ENCODE peak calls at places on chromosome 19, in nine cellular contexts. M is heart right ventricle, P is hepatocyte, O is tibial nerve, H is SK-N-SH, A is pancreas, R is esophagus muscularis mucosa, D is cardiac muscle cell, T is heart left ventricle. N is an unnamed sample.

GRCh38 chr19:58330458-58330857 is 3.7 kb downstream of the ZSCAN22 start:
- DNase-seq in H (no peak), D (peak; percentile 68), M (no peak), A (no peak), P (peak; percentile 31), O (no peak), R (no peak), T (no peak), N (no peak)

GRCh38 chr19:17311455-17312248 is 2.3 kb downstream of the DDA1 start:
- DNase-seq in M (no peak), O (no peak), H (no peak), R (no peak), A (no peak), T (no peak), P (peak; percentile 74), D (peak; percentile 42), N (no peak)

GRCh38 chr19:29609636-29610035 is 3.6 kb downstream of the POP4 start:
- DNase-seq in O (no peak), A (no peak), T (no peak), P (no peak), H (no peak), R (no peak), D (no peak), M (no peak), N (no peak)

GRCh38 chr19:10773969-10774368 is 56.1 kb downstream of the DNM2 start:
- DNase-seq in P (no peak), R (no peak), H (no peak), D (no peak), M (no peak), O (no peak), T (no peak), A (no peak), N (no peak)

GRCh38 chr19:39334444-39334976 is 1.3 kb downstream of the GMFG start:
- DNase-seq in R (no peak), O (no peak), D (no peak), H (no peak), P (no peak), T (no peak), M (no peak), A (no peak), N (no peak)

GRCh38 chr19:43762814-43763213 is 8.1 kb upstream of the SMG9 start:
- DNase-seq in M (no peak), H (no peak), O (no peak), T (no peak), D (no peak), A (no peak), R (no peak), P (no peak), N (no peak)

GRCh38 chr19:32720216-32720935 is 809 bp downstream of the TDRD12 start:
- DNase-seq in H (peak; percentile 44), M (no peak), P (no peak), D (no peak), R (no peak), T (no peak), A (no peak), O (no peak), N (no peak)

GRCh38 chr19:17684256-17684655 is 3.9 kb downstream of the UNC13A start:
- DNase-seq in O (no peak), M (no peak), P (no peak), D (no peak), H (no peak), R (no peak), A (no peak), T (no peak), N (no peak)

GRCh38 chr19:38736036-38736412 is 8.2 kb downstream of the CAPN12 start:
- DNase-seq in M (peak; percentile 51), T (peak; percentile 45), P (peak; percentile 89), O (no peak), H (peak; percentile 77), A (peak; percentile 60), R (no peak), D (no peak), N (peak; percentile 74)

DNA sequence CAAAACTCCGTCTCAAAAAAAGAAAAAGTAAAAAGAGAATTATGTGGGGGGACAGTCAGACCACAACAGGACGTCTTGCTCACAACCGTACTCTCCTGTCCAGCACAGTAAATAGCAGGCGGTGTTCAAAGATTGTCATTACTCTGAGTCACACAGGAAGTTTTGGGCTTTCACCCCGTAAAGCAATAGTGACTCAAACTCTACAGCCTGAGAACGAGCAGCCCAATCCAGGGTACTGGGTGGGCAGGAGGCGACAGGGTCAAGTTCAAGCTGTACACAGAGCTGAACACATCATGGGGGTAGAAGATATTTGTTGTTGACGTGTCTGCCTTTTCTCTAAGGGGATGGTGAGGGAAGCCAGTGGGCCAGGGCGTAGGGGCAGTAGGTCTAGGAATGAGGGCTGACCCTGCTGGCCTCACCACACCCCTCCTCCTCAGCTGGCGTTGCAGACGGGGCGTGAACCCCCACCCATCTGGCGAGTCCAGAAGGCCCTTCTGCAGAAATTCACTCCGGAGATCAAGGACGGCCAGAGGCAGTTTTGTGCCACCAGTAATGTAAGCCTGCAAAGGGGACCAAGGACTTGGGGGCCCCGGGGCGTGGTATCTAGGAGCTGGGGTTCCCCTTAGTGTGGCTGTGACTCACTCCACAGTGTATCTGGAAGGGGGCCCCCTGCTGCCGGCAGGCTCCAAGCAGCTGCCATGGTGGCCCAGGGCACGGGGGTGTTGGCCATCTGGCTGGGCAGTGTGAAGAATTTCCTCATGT is 23.3 kb downstream of the PRR12 start:
- DNase-seq in H (no peak), D (peak; percentile 68), A (no peak), R (no peak), O (no peak), M (no peak), P (no peak), T (no peak), N (no peak)
- TF ChIP-seq CTCF in H (peak; percentile 12), D (peak; percentile 20), A (no peak), R (no peak), O (no peak), M (no peak), P (no peak), T (no peak), N (no peak)

GRCh38 chr19:931860-932646 is 6.2 kb downstream of the ARID3A start:
- DNase-seq in P (no peak), D (no peak), H (no peak), O (no peak), M (no peak), T (no peak), A (no peak), R (no peak), N (no peak)

GRCh38 chr19:934197-934840 is 8.5 kb downstream of the ARID3A start:
- DNase-seq in R (no peak), T (no peak), M (peak; percentile 13), P (no peak), H (no peak), D (no peak), O (no peak), A (no peak), N (no peak)

GRCh38 chr19:932647-933552 is 7.1 kb downstream of the ARID3A start:
- DNase-seq in P (no peak), O (peak; percentile 64), A (no peak), D (peak; percentile 97), M (peak; percentile 81), R (no peak), T (peak; percentile 79), H (peak; percentile 94), N (peak; percentile 83)

GRCh38 chr19:934865-935422 is 9.1 kb downstream of the ARID3A start:
- DNase-seq in O (peak; percentile 45), D (peak; percentile 90), H (peak; percentile 85), R (peak; percentile 97), M (peak; percentile 89), A (peak; percentile 97), T (peak; percentile 92), P (peak; percentile 80), N (peak; percentile 89)

GRCh38 chr19:933553-933882 is 7.7 kb downstream of the ARID3A start:
- DNase-seq in T (no peak), M (no peak), R (no peak), H (no peak), O (no peak), D (no peak), A (no peak), P (no peak), N (no peak)
- H3K27ac ChIP-seq in T (no peak overlapping the region), M (peak overlapping the region; percentile 73), R (peak overlapping the region; percentile 79), H (peak overlapping the region; percentile 54), O (peak overlapping the region; percentile 71), D (peak overlapping the region; percentile 84), A (peak overlapping the region; percentile 50), P (peak overlapping the region; percentile 77), N (no peak overlapping the region)

GRCh38 chr19:46721269-46722003 is 4.5 kb upstream of the PRKD2 start:
- DNase-seq in T (no peak), R (no peak), A (no peak), P (no peak), H (peak; percentile 76), D (no peak), M (no peak), O (no peak), N (no peak)

GRCh38 chr19:46719629-46720515 is 3.0 kb upstream of the PRKD2 start:
- DNase-seq in P (no peak), D (no peak), M (no peak), T (no peak), A (no peak), H (no peak), R (no peak), O (no peak), N (no peak)

GRCh38 chr19:46722004-46722380 is 5.1 kb upstream of the PRKD2 start:
- DNase-seq in O (no peak), A (no peak), H (no peak), P (no peak), R (no peak), M (no peak), T (no peak), D (no peak), N (no peak)

GRCh38 chr19:46718934-46719551 is 2.1 kb upstream of the PRKD2 start:
- DNase-seq in M (no peak), H (no peak), T (no peak), A (no peak), R (no peak), P (no peak), O (no peak), D (no peak), N (no peak)

GRCh38 chr19:46720516-46721239 is 3.8 kb upstream of the PRKD2 start:
- DNase-seq in M (no peak), O (no peak), R (no peak), D (no peak), P (no peak), T (no peak), H (no peak), A (no peak), N (no peak)
- H3K4me1 ChIP-seq in M (peaks cover 18% of the 10 kb centered on the region), O (peaks cover 24% of the 10 kb centered on the region), R (peaks cover 29% of the 10 kb centered on the region), D (no peaks in the 10 kb centered on the region), P (peaks cover 7% of the 10 kb centered on the region), T (peaks cover 19% of the 10 kb centered on the region), H (peaks cover 5% of the 10 kb centered on the region), A (no peaks in the 10 kb centered on the region), N (peaks cover 3% of the 10 kb centered on the region)

DNA sequence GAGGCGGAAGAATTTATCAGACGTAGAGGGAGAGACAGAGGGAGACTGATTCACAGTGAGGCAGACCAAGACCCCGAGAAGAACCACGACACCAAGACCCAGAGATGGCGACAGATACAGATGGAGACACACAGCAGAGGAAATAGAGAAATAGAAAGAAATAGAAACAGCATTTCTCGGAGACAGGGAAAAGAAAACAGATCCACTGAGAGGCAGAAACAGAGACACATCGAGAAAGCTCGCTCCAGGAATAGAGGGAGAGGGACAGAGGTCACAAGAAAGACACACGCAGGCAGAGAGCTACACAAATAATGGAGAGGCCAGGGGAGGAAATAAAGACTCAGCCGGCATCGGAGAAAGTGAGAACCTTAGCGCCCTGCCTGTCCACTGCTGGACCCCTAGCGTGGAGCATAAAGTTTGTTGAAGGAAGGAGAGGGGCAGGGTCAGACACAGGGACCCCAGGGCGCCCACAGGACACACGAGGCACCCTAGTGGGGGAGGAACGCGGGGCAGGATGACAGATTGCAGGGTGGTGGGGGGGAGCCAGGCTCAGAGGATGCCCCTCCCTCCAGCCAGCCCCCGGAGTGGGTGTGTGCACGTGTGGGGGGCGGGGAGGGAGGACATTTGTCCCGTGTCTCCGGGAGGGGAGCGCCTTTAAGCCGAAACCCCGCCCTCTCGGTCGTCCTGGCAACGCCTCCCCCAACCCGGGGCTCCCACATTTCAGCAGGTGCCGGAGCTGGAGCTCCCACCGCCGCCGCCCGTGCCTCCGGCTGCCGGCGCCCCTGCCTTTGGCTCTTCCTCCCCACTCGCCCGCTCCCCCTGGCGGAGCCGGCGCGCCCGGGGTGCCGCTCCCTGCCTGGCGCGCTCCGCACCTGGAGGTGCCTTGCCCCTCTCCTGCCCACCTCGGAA is at the start of gene PRKCG:
- DNase-seq in D (no peak), T (peak; percentile 43), O (no peak), R (no peak), H (peak; percentile 76), A (peak; percentile 41), M (peak; percentile 43), P (peak; percentile 82), N (no peak)
- TF ChIP-seq CTCF in D (peak; percentile 60), T (peak; percentile 57), O (peak; percentile 49), R (peak; percentile 50), H (peak; percentile 58), A (peak; percentile 18), M (peak; percentile 29), P (peak; percentile 38), N (peak; percentile 21)